ENCODE peak calls at places on chromosomes 16 and 17, in nine cellular contexts. N is HT1080; I is NCI-H1105; U is COR-L47; G is stimulated activated CD4-positive, alpha-beta T cell treated with anti-CD3 and anti-CD28 coated beads, Interleukin-4, amount 100 ng/mL, for 4 hours; L is breast epithelium; M is AG08396; K is frontal cortex; D is kidney tubule cell. S is an unnamed sample.

GRCh38 chr17:49572226-49572625 is 3.4 kb upstream of the NXPH3 start:
- DNase-seq in N (no peak), I (no peak), U (no peak), G (no peak), L (no peak), M (no peak), K (no peak), D (no peak), S (no peak)

GRCh38 chr17:47830991-47831933 is at the start of the genes LRRC46 and MRPL10:
- DNase-seq in N (peak), I (peak), U (peak), G (peak), L (peak), M (peak), K (peak), D (peak), S (peak)

GRCh38 chr17:50425682-50426471 is at the start of gene ACSF2:
- DNase-seq in N (peak), I (no peak), U (no peak), G (peak), L (peak), M (peak), K (peak), D (peak), S (no peak)

GRCh38 chr17:71163121-71163812 is 957.6 kb upstream of the SOX9 start:
- DNase-seq in N (peak), I (peak), U (peak), G (no peak), L (no peak), M (no peak), K (no peak), D (no peak), S (peak)

GRCh38 chr16:26644912-26645543 is 421.7 kb upstream of the C16orf82 start:
- DNase-seq in N (no peak), I (no peak), U (no peak), G (no peak), L (no peak), M (no peak), K (no peak), D (no peak), S (no peak)

GRCh38 chr17:43810823-43811222 is 22.1 kb downstream of the MPP3 start:
- DNase-seq in N (no peak), I (no peak), U (no peak), G (no peak), L (no peak), M (no peak), K (no peak), D (no peak), S (no peak)

GRCh38 chr16:75247249-75247648 is 4.2 kb downstream of the BCAR1 start:
- DNase-seq in N (no peak), I (no peak), U (no peak), G (no peak), L (no peak), M (no peak), K (no peak), D (no peak), S (no peak)

GRCh38 chr16:81669473-81670350 is 109.4 kb upstream of the PLCG2 start:
- DNase-seq in N (no peak), I (no peak), U (no peak), G (no peak), L (no peak), M (no peak), K (no peak), D (no peak), S (no peak)

GRCh38 chr16:30369091-30369937 is 980 bp downstream of the TBC1D10B start:
- DNase-seq in N (no peak), I (no peak), U (no peak), G (no peak), L (no peak), M (no peak), K (no peak), D (peak), S (no peak)

GRCh38 chr17:50256826-50257573 is 17.3 kb upstream of the TMEM92 start:
- DNase-seq in N (no peak), I (no peak), U (no peak), G (no peak), L (no peak), M (no peak), K (no peak), D (no peak), S (no peak)

GRCh38 chr17:10149573-10150399 is 48.6 kb downstream of the GAS7 start:
- DNase-seq in N (peak), I (no peak), U (no peak), G (no peak), L (no peak), M (peak), K (no peak), D (peak), S (no peak)

GRCh38 chr17:58300336-58300735 is 19.6 kb upstream of the MPO start:
- DNase-seq in N (no peak), I (no peak), U (no peak), G (no peak), L (no peak), M (no peak), K (no peak), D (no peak), S (no peak)

GRCh38 chr17:44331249-44331760 is 6.7 kb upstream of the SLC25A39 start:
- DNase-seq in N (peak), I (peak), U (peak), G (peak), L (no peak), M (peak), K (no peak), D (peak), S (peak)

GRCh38 chr16:81624718-81625543 is 154.2 kb upstream of the PLCG2 start:
- DNase-seq in N (no peak), I (no peak), U (no peak), G (no peak), L (no peak), M (no peak), K (no peak), D (peak), S (peak)

GRCh38 chr17:72945468-72945867 is 147.0 kb downstream of the SLC39A11 start:
- DNase-seq in N (no peak), I (no peak), U (no peak), G (no peak), L (no peak), M (no peak), K (no peak), D (no peak), S (no peak)

GRCh38 chr16:75139498-75139897 is 8.8 kb upstream of the ZFP1 start:
- DNase-seq in N (no peak), I (no peak), U (no peak), G (no peak), L (no peak), M (no peak), K (no peak), D (no peak), S (no peak)

GRCh38 chr16:17568239-17568638 is 97.5 kb upstream of the XYLT1 start:
- DNase-seq in N (no peak), I (no peak), U (no peak), G (no peak), L (no peak), M (no peak), K (no peak), D (no peak), S (no peak)

GRCh38 chr17:41519501-41520224 is 973 bp upstream of the KRT15 start:
- DNase-seq in N (no peak), I (peak), U (peak), G (no peak), L (no peak), M (no peak), K (no peak), D (peak), S (no peak)

GRCh38 chr17:19371259-19372003 is 6.9 kb upstream of the MAPK7 start:
- DNase-seq in N (no peak), I (no peak), U (no peak), G (no peak), L (peak), M (no peak), K (no peak), D (no peak), S (no peak)